ENCODE peak calls at places on chromosomes 3 and 15, in nine cellular contexts. O is fibroblast of the aortic adventitia, M is AG04450, N is testis, F is psoas muscle, L is H1, E is HFF-Myc, B is H7, A is brain microvascular endothelial cell. T is an unnamed sample.

GRCh38 chr3:31077021-31077601 is 182.7 kb upstream of the GADL1 start:
- DNase-seq in L (no peak), M (peak; percentile 72), A (peak; percentile 87), E (peak; percentile 86), O (peak; percentile 87), N (no peak), B (no peak), F (no peak), T (peak; percentile 99)

GRCh38 chr15:31049122-31049521 is 52.4 kb downstream of the TRPM1 start:
- DNase-seq in O (no peak), M (no peak), L (no peak), E (no peak), N (no peak), B (no peak), A (no peak), F (no peak), T (no peak)

GRCh38 chr3:41180396-41180795 is 18.9 kb upstream of the CTNNB1 start:
- DNase-seq in A (no peak), E (no peak), N (no peak), M (no peak), F (no peak), L (no peak), B (no peak), O (no peak), T (no peak)

GRCh38 chr3:5426094-5426883 is 238.8 kb downstream of the EDEM1 start:
- DNase-seq in E (peak; percentile 0), M (no peak), L (peak; percentile 95), N (peak; percentile 95), F (peak; percentile 81), A (peak; percentile 40), O (peak; percentile 22), B (peak; percentile 64), T (peak; percentile 54)

GRCh38 chr15:36361351-36361870 is 218.0 kb upstream of the CDIN1 start:
- DNase-seq in M (no peak), B (no peak), L (no peak), N (no peak), F (no peak), O (peak; percentile 23), A (peak; percentile 76), E (no peak), T (peak; percentile 24)

GRCh38 chr3:148931574-148931973 is 59.8 kb upstream of the GYG1 start:
- DNase-seq in N (no peak), E (no peak), M (no peak), O (no peak), A (no peak), F (no peak), B (no peak), L (no peak), T (no peak)

GRCh38 chr3:60399295-60399694 is 852.0 kb downstream of the FHIT start:
- DNase-seq in O (no peak), B (no peak), A (no peak), E (no peak), F (no peak), M (no peak), N (no peak), L (no peak), T (no peak)

GRCh38 chr15:66170042-66170441 is 83.5 kb downstream of the MEGF11 start:
- DNase-seq in B (no peak), E (no peak), N (no peak), O (no peak), M (no peak), L (no peak), A (no peak), F (no peak), T (no peak)

GRCh38 chr3:23915537-23916108 is 1.2 kb downstream of the NKIRAS1 start:
- DNase-seq in A (peak; percentile 42), B (peak; percentile 25), O (peak; percentile 46), M (no peak), F (no peak), E (no peak), N (peak; percentile 41), L (no peak), T (no peak)

GRCh38 chr3:169387751-169388696 is 275.5 kb downstream of the MECOM start:
- DNase-seq in B (no peak), A (no peak), N (no peak), O (peak; percentile 80), M (no peak), L (no peak), E (peak; percentile 14), F (peak; percentile 76), T (no peak)

GRCh38 chr3:123880998-123881561 is 3.1 kb downstream of the MYLK start:
- DNase-seq in N (peak; percentile 28), O (peak; percentile 65), L (no peak), F (no peak), M (peak; percentile 13), B (peak; percentile 44), E (peak; percentile 47), A (peak; percentile 34), T (peak; percentile 31)
- H3K4me3 ChIP-seq in N (no peak overlapping the region), O (no peak overlapping the region), L (no peak overlapping the region), F (no peak overlapping the region), M (peak overlapping the region; percentile 87), B (no peak overlapping the region), E (no peak overlapping the region), A (no peak overlapping the region), T (no peak overlapping the region)

GRCh38 chr15:85496146-85496545 is 115.7 kb downstream of the AKAP13 start:
- DNase-seq in M (no peak), N (no peak), F (no peak), E (no peak), A (no peak), L (no peak), B (no peak), O (no peak), T (no peak)

GRCh38 chr15:85495096-85495495 is 114.7 kb downstream of the AKAP13 start:
- DNase-seq in B (no peak), L (no peak), E (no peak), A (no peak), F (no peak), N (no peak), O (no peak), M (no peak), T (no peak)

GRCh38 chr15:85495542-85495941 is 115.1 kb downstream of the AKAP13 start:
- DNase-seq in B (no peak), F (no peak), A (no peak), O (no peak), E (no peak), L (no peak), N (no peak), M (no peak), T (no peak)

GRCh38 chr15:85498471-85498870 is 118.1 kb downstream of the AKAP13 start:
- DNase-seq in N (no peak), A (no peak), L (no peak), M (no peak), E (no peak), B (no peak), F (no peak), O (no peak), T (no peak)

DNA sequence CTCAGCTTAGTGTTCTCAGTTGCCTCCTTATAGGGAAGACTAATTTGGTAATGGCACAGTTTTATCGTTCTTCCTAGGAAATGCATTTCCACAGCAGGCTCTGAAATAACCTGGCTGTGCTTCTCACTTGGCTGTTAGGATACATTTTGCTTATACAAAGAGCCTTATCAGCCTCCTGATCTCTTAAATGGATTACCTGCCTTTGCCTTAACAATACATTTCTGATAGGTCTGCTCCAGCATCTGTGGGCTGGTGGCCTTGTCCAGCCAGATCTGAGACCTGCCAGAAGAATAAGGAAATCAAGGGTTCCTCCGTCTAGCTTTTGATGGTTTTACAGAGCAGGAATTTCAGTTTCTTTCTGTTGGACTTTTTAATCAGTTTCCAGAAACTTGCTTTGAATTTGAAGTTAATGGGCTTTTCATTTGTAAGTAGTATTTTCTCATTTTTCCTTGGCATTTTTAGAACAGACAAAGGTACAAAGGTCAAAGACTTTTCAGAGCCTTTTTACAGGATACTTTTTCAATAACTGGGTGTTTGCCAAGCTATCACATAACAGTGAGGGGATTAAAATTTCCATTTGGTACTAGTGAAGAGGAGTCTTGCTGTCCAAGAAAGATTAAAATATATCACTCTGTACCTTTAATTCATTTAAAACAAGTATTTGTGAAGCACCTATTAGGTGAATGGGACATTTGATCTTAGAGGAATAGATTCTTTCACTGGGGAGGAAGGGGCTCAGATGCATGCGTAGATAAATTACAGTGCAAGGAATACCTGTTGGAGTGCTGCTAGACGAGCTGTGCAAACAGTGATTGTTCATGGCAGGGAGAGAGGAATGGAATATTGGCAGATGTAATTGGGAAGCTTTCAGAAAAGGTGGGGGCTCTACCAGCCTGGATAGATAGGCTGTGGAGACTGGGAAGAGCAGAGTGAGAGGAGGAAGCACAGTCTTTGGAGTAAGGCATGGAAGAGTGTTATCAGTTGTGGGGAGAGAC is 116.4 kb downstream of the AKAP13 start:
- DNase-seq in A (no peak), M (no peak), E (no peak), B (no peak), N (no peak), L (no peak), O (no peak), F (no peak), T (no peak)
- H3K4me3 ChIP-seq in A (no peak overlapping the region), M (no peak overlapping the region), E (no peak overlapping the region), B (no peak overlapping the region), N (no peak overlapping the region), L (no peak overlapping the region), O (no peak overlapping the region), F (no peak overlapping the region), T (no peak overlapping the region)

GRCh38 chr15:40932625-40933519 is 3.7 kb downstream of the DLL4 start:
- DNase-seq in N (no peak), M (no peak), F (no peak), O (no peak), B (no peak), E (no peak), A (no peak), L (no peak), T (peak; percentile 42)

GRCh38 chr15:40932146-40932545 is 3.0 kb downstream of the DLL4 start:
- DNase-seq in B (no peak), N (no peak), M (no peak), O (no peak), A (no peak), L (no peak), F (no peak), E (no peak), T (no peak)

GRCh38 chr15:40933520-40933904 is 4.4 kb downstream of the DLL4 start:
- DNase-seq in L (no peak), A (no peak), O (no peak), F (no peak), N (no peak), B (no peak), E (no peak), M (no peak), T (no peak)

GRCh38 chr15:40936234-40936708 is 7.1 kb downstream of the DLL4 start:
- DNase-seq in E (no peak), O (no peak), L (no peak), M (no peak), N (no peak), B (no peak), F (no peak), A (no peak), T (no peak)

GRCh38 chr15:40934457-40934856 is 5.3 kb downstream of the DLL4 start:
- DNase-seq in N (no peak), M (no peak), L (no peak), A (no peak), E (no peak), B (no peak), F (no peak), O (no peak), T (no peak)
- H3K4me3 ChIP-seq in N (no peak overlapping the region), M (no peak overlapping the region), L (no peak overlapping the region), A (no peak overlapping the region), E (no peak overlapping the region), B (no peak overlapping the region), F (peak overlapping the region; percentile 66), O (no peak overlapping the region), T (no peak overlapping the region)

DNA sequence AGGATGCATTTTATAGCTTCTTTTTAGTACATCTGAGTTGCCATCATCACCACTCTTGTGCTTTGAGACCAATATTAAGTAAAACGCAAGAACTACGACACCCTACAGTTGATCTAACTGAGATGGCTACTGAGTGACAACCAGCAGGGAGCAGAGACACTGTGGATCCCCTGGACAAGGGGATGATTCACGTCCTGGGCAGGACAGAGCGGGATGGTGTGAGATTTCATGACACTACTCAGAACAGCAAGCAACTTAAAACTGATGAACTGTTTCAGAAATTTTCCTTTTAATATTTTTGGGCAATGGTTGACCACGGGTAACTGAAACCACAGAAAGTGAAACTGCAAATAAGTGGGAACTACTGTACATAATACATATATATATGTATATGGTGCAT is 299.2 kb downstream of the ADAMTS17 start:
- DNase-seq in L (no peak), B (no peak), F (peak; percentile 66), O (no peak), N (no peak), M (no peak), A (peak; percentile 45), E (no peak), T (peak; percentile 61)
- H3K4me3 ChIP-seq in L (no peak overlapping the region), B (no peak overlapping the region), F (peak overlapping the region; percentile 43), O (no peak overlapping the region), N (no peak overlapping the region), M (no peak overlapping the region), A (no peak overlapping the region), E (no peak overlapping the region), T (no peak overlapping the region)

T was measured in bronchial epithelial cell.